ENCODE peak calls at places on chromosomes 5 and 9, in eight cellular contexts. D, N, F, W, K, S, Z and O are unnamed samples.

GRCh38 chr5:132190161-132190817 is 37.4 kb downstream of the P4HA2 start:
- DNase-seq in D (no peak), Z (peak), N (no peak), W (peak), S (peak), F (no peak), K (no peak), O (no peak)

GRCh38 chr9:117234178-117234577 is 180.7 kb downstream of the ASTN2 start:
- DNase-seq in K (no peak), N (no peak), Z (no peak), F (no peak), S (no peak), D (no peak), W (no peak), O (no peak)

GRCh38 chr5:54247226-54247625 is 63.1 kb downstream of the ARL15 start:
- DNase-seq in K (no peak), Z (no peak), S (no peak), F (no peak), W (no peak), N (no peak), D (no peak), O (no peak)

GRCh38 chr5:74281191-74281590 is 359.3 kb downstream of the ENC1 start:
- DNase-seq in Z (peak), S (no peak), W (no peak), F (no peak), D (no peak), K (no peak), N (no peak), O (no peak)

GRCh38 chr9:18658764-18659705 is 185.1 kb downstream of the ADAMTSL1 start:
- DNase-seq in N (no peak), Z (no peak), W (no peak), S (no peak), K (no peak), F (no peak), D (no peak), O (no peak)

GRCh38 chr9:113568481-113569321 is 105.2 kb downstream of the RGS3 start:
- DNase-seq in F (no peak), S (no peak), K (no peak), D (no peak), N (no peak), Z (peak), W (no peak), O (no peak)

GRCh38 chr5:141914154-141914743 is 9.4 kb upstream of the DELE1 start:
- DNase-seq in K (peak), F (peak), N (peak), Z (peak), S (peak), D (peak), W (peak), O (no peak)

GRCh38 chr5:93130623-93131022 is 450.4 kb downstream of the NR2F1-AS1 start:
- DNase-seq in D (peak), S (no peak), Z (no peak), W (no peak), N (no peak), K (no peak), F (no peak), O (no peak)

GRCh38 chr9:6960777-6961176 is 203.0 kb downstream of the KDM4C start:
- DNase-seq in N (no peak), K (no peak), F (no peak), D (no peak), Z (no peak), W (no peak), S (no peak), O (no peak)

GRCh38 chr5:68875351-68875750 is 218.5 kb upstream of the SLC30A5 start:
- DNase-seq in D (no peak), S (no peak), Z (no peak), F (no peak), N (no peak), W (no peak), K (no peak), O (no peak)

GRCh38 chr9:71962328-71962727 is 50.9 kb downstream of the C9orf85 start:
- DNase-seq in D (no peak), N (no peak), S (no peak), F (no peak), K (no peak), W (no peak), Z (no peak), O (no peak)

GRCh38 chr5:82861705-82862104 is 215.5 kb downstream of the TMEM167A start:
- DNase-seq in F (no peak), Z (no peak), W (no peak), S (peak), K (no peak), D (no peak), N (no peak), O (no peak)

GRCh38 chr9:91844656-91845291 is 105.3 kb downstream of the ROR2 start:
- DNase-seq in D (no peak), N (no peak), S (no peak), Z (peak), W (no peak), K (no peak), F (peak), O (no peak)

GRCh38 chr5:109411627-109412026 is 1.9 kb upstream of the PJA2 start:
- DNase-seq in K (no peak), W (no peak), F (no peak), D (no peak), S (no peak), N (no peak), Z (no peak), O (no peak)

GRCh38 chr5:68264024-68264956 is 48.7 kb downstream of the PIK3R1 start:
- DNase-seq in Z (no peak), N (no peak), S (peak), F (no peak), K (no peak), W (no peak), D (no peak), O (no peak)

GRCh38 chr5:180209137-180209581 is at the start of gene RASGEF1C:
- DNase-seq in N (no peak), D (peak), S (peak), Z (peak), F (peak), K (no peak), W (peak), O (no peak)

GRCh38 chr9:105421154-105421553 is 26.7 kb upstream of the FSD1L start:
- DNase-seq in S (no peak), K (no peak), D (no peak), W (no peak), F (no peak), N (no peak), Z (no peak), O (no peak)

GRCh38 chr5:44329716-44330115 is 59.5 kb downstream of the FGF10 start:
- DNase-seq in Z (no peak), D (no peak), N (no peak), S (no peak), K (no peak), W (no peak), F (no peak), O (no peak)

GRCh38 chr5:174412941-174413340 is 311.4 kb upstream of the MSX2 start:
- DNase-seq in W (no peak), Z (no peak), D (no peak), S (no peak), F (no peak), K (no peak), N (no peak), O (no peak)

GRCh38 chr9:113219972-113220371 is 1.1 kb downstream of the FKBP15 start:
- DNase-seq in N (no peak), K (no peak), S (no peak), D (no peak), Z (no peak), F (no peak), W (no peak), O (no peak)

GRCh38 chr9:95027914-95028854 is 289.3 kb downstream of the FANCC start:
- DNase-seq in F (peak), K (no peak), Z (no peak), S (no peak), W (no peak), N (no peak), D (no peak), O (no peak)

GRCh38 chr9:121098567-121099198 is 23.9 kb downstream of the CNTRL start:
- DNase-seq in N (no peak), F (no peak), D (no peak), S (no peak), K (no peak), W (no peak), Z (no peak), O (no peak)

GRCh38 chr5:149049371-149049781 is 13.5 kb downstream of the SH3TC2 start:
- DNase-seq in S (no peak), Z (no peak), N (no peak), K (no peak), W (no peak), F (no peak), D (no peak), O (no peak)

GRCh38 chr9:1490341-1491115 is 440.4 kb downstream of the DMRT2 start:
- DNase-seq in W (no peak), N (no peak), Z (no peak), F (no peak), S (peak), D (no peak), K (no peak), O (no peak)

GRCh38 chr9:98002808-98003207 is 19.7 kb downstream of the ANP32B start:
- DNase-seq in K (no peak), Z (no peak), N (no peak), D (no peak), W (no peak), F (peak), S (no peak), O (no peak)

GRCh38 chr9:88583901-88584596 is 49.1 kb downstream of the NXNL2 start:
- DNase-seq in D (no peak), N (no peak), W (no peak), K (no peak), S (no peak), Z (no peak), F (no peak), O (no peak)

GRCh38 chr5:16585028-16585667 is 31.6 kb downstream of the RETREG1 start:
- DNase-seq in W (no peak), F (no peak), D (no peak), Z (no peak), S (no peak), N (no peak), K (no peak), O (no peak)

GRCh38 chr5:172887735-172888134 is 53.7 kb downstream of the ERGIC1 start:
- DNase-seq in K (no peak), Z (no peak), F (no peak), S (peak), D (peak), W (no peak), N (no peak), O (no peak)

GRCh38 chr9:16729656-16730055 is 140.8 kb downstream of the BNC2 start:
- DNase-seq in F (no peak), S (no peak), N (no peak), W (no peak), Z (no peak), D (no peak), K (no peak), O (no peak)

DNA sequence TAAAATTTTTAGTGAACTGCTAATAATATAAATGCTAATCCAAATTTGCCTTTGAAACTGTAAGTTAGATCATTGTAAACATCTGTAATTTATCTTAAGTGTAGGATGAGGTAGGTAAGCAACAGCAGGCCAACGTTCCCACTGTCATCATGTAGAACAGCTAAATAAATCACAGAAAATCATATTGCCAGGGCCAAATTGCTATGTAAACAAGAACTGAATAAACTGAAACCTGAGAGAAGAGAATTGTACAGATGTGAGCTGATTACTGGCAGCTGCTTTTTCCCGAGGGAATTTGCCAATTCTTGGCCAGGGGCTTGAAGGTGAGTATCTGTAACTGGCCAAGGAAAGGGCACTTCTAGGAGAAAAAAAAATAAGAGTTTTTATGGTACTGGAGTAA is 97.7 kb downstream of the CDH10 start:
- DNase-seq in N (no peak), W (no peak), F (no peak), S (no peak), K (no peak), D (no peak), Z (no peak), O (no peak)
- H3K27ac ChIP-seq in N (no peak), W (no peak), F (no peak), S (no peak), K (no peak), D (no peak), Z (no peak), O (no peak)

DNA sequence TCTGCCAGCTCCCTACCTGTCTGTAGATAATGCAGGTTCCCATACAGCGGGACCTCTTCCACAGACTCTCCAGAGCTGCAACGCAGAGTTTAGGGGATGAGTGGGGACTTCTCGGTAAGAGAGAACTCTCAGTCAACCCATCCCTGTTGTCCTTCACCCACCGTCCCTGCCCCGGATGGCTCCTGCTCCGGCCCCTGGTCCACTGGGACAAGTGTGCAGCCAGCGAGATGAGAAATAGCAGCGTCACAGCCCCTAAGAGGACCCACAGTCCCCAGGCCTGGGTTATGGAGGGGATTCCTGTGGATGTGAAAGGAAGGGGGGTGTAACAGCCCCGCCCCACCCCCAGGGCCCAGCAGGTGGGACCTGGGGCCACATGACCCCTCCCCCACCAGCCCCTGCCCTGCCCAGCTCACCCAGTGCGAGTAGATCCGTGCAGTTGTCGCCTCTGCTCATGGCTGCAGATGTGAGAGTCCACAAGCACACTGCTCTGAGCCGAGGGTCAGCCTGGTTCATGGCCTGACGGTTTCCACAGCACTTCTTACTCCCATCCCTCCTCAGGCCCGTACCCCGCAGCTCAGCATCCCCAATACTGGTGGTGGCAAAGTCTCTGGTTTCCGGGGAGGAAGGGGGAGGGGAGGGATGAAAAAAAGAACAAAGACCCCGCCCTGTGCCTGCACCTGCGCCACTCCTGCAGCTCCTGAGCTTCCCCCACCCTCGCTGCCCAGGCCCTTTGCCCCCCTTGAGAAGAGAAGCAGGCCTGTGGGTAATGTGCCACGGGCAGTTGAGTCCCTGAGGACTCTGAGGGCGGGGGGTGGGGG is at the start of gene SIT1:
- DNase-seq in K (no peak), S (no peak), W (no peak), Z (peak), F (no peak), N (no peak), D (no peak), O (peak)
- H3K27ac ChIP-seq in K (no peak), S (no peak), W (no peak), Z (no peak), F (peak), N (no peak), D (no peak), O (peak)

GRCh38 chr9:125485471-125485870 is 221.5 kb downstream of the MAPKAP1 start:
- DNase-seq in K (no peak), D (no peak), W (no peak), S (peak), F (no peak), Z (no peak), N (no peak), O (no peak)
- H3K27ac ChIP-seq in K (no peak), D (peak), W (no peak), S (peak), F (peak), Z (no peak), N (no peak), O (no peak)

DNA sequence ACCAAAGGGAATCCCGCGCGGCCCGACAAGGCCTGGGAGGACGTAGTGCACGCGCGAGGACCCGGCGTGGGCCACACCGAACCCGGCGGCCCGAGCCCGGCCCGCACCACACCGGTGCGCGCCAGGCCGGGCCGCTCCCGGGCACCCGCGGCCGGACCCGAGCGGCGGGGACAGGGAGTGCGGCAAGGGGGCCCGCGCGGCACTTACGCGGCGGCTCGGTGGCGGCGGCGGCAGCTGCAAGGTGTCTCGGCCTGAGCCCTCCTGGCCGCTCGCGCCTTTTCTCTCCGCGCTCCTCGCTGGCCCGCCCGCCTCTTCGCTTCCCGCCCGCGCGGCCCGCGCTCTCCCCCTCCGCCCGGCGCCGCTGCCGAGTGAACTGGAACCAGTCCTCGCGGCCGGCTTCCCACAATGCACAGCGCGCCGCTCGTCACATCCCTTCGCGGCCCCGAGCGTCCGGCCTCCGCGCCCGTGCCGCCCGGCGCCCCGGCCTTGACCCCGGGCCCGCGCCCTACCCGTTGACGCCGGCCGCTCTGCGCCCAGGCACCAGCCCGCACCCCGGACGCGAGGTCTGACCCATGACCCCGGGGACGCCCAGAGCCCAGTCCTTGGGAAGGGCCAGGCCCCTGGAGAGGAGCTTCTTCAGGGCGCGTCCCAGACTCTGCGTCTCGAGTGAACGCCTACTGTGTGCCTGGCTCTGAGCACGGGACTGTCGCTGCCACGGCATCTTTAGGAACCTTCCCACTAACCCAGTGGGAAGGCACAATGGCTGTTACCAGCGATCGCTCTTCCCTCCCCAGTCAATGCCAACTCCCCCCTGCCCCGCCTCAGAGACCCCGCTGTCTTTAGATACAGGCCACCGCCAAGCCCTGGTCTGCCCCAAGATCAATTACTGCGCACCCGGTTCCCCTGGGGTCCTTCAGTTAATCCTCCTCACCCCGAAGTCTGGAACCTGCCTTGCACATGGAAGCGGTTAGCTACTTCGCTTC is at the start of gene MACROH2A1:
- DNase-seq in S (peak), F (peak), Z (peak), D (peak), K (peak), N (peak), W (peak), O (peak)
- H3K27ac ChIP-seq in S (peak), F (peak), Z (peak), D (peak), K (peak), N (peak), W (no peak), O (peak)

GRCh38 chr5:10265245-10266109 is 15.4 kb downstream of the CCT5 start:
- DNase-seq in N (no peak), W (no peak), F (no peak), S (no peak), Z (no peak), K (no peak), D (no peak), O (no peak)

GRCh38 chr5:10264569-10264968 is 14.5 kb downstream of the CCT5 start:
- DNase-seq in F (no peak), S (no peak), N (no peak), Z (no peak), D (no peak), K (no peak), W (no peak), O (no peak)

GRCh38 chr5:10262121-10262774 is 12.2 kb downstream of the CCT5 start:
- DNase-seq in D (no peak), N (no peak), S (peak), W (no peak), Z (no peak), K (no peak), F (no peak), O (no peak)

GRCh38 chr5:10261065-10261464 is 11.0 kb downstream of the CCT5 start:
- DNase-seq in S (no peak), W (no peak), D (no peak), K (no peak), Z (no peak), N (no peak), F (no peak), O (no peak)

DNA sequence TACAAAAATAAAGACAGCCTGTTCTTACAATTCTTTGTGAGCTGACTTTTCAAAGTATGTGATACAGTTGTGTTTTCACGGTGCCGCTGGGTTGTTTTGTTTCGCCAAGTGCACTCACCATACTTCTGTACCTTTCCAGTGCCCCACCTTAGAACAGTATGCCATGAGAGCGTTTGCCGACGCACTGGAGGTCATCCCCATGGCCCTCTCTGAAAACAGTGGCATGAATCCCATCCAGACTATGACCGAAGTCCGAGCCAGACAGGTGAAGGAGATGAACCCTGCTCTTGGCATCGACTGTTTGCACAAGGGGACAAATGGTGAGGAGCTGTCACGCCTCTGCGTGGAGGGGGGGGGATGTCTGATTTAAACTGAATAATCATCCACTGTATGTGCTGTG is 12.9 kb downstream of the CCT5 start:
- DNase-seq in F (no peak), N (no peak), K (no peak), W (no peak), S (no peak), Z (no peak), D (no peak), O (no peak)
- H3K27ac ChIP-seq in F (no peak), N (no peak), K (peak), W (no peak), S (no peak), Z (no peak), D (no peak), O (no peak)

GRCh38 chr5:1052641-1053390 is 44.2 kb downstream of the NKD2 start:
- DNase-seq in F (no peak), Z (no peak), N (no peak), D (no peak), K (no peak), W (no peak), S (no peak), O (no peak)
- H3K27ac ChIP-seq in F (no peak), Z (no peak), N (no peak), D (no peak), K (no peak), W (no peak), S (no peak), O (no peak)

DNA sequence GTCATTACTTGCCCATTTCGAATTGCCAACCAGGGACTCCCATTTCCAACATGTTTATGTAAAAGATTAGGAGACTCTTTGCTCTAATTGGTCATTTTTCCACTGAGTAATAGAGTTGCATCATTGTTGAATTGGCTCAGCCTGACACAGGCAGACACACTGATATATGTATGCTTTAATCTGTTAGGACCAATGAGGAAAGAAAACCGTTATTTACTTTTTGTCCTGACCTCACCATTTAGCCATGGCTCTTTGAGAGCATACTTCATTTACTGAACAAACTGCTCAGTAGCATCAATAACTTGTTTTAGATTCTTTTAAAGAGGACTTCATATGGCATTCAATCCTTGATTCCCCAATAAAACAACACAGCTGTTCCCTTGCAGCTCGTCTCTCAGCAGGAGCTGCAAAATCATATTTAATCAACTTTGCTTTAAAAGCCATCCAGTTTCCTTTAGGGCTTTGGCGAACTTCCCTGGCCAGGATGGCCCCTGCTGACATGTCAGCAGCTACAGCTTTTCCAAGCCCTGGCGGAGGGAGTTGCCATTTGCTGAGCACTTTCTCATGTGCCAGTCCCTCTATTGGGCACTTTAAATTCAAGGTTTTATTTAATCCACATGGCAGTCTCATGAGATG is 251.5 kb upstream of the TNC start:
- DNase-seq in S (no peak), Z (no peak), F (no peak), W (no peak), D (no peak), K (no peak), N (no peak), O (no peak)
- H3K27ac ChIP-seq in S (no peak), Z (no peak), F (no peak), W (no peak), D (no peak), K (no peak), N (no peak), O (no peak)